ENCODE peak calls at places on chromosomes 13 and 19, in six cellular contexts. M, O, C, H, T and I are unnamed samples.

GRCh38 chr19:45901432-45901903 is 945 bp downstream of the MYPOP start:
- DNase-seq in M (no peak), O (no peak), C (peak), H (peak), T (no peak), I (no peak)

GRCh38 chr19:40190891-40191835 is at the start of gene MAP3K10:
- DNase-seq in M (no peak), O (peak), C (peak), H (peak), T (peak), I (peak)

GRCh38 chr13:27396252-27396846 is 28.1 kb upstream of the GTF3A start:
- DNase-seq in M (no peak), O (no peak), C (no peak), H (no peak), T (no peak), I (no peak)

GRCh38 chr19:33134571-33135041 is 2.7 kb downstream of the WDR88 start:
- DNase-seq in M (no peak), O (no peak), C (no peak), H (no peak), T (no peak), I (no peak)

GRCh38 chr13:32040689-32041088 is 9.1 kb downstream of the FRY start:
- DNase-seq in M (no peak), O (no peak), C (peak), H (no peak), T (no peak), I (no peak)

GRCh38 chr13:110592670-110593069 is 22.7 kb upstream of the NAXD start:
- DNase-seq in M (no peak), O (no peak), C (peak), H (no peak), T (no peak), I (peak)

GRCh38 chr13:27375686-27376326 is 48.6 kb upstream of the GTF3A start:
- DNase-seq in M (no peak), O (no peak), C (peak), H (peak), T (no peak), I (peak)

GRCh38 chr13:105908581-105908980 is 626.9 kb downstream of the EFNB2 start:
- DNase-seq in M (no peak), O (no peak), C (no peak), H (peak), T (no peak), I (no peak)

GRCh38 chr13:66399873-66400272 is 830.3 kb downstream of the PCDH9 start:
- DNase-seq in M (no peak), O (no peak), C (no peak), H (no peak), T (no peak), I (no peak)

GRCh38 chr13:110629735-110630134 is 14.4 kb downstream of the NAXD start:
- DNase-seq in M (no peak), O (no peak), C (no peak), H (no peak), T (no peak), I (no peak)

GRCh38 chr13:77507931-77508776 is 27.4 kb upstream of the SCEL start:
- DNase-seq in M (no peak), O (no peak), C (peak), H (no peak), T (no peak), I (peak)

GRCh38 chr19:12665281-12665573 is 1.3 kb downstream of the MAN2B1 start:
- DNase-seq in M (no peak), O (peak), C (no peak), H (peak), T (peak), I (no peak)

GRCh38 chr13:24097064-24097463 is 63.5 kb upstream of the SPATA13 start:
- DNase-seq in M (no peak), O (no peak), C (peak), H (peak), T (no peak), I (no peak)

GRCh38 chr13:84985860-84986259 is 813.4 kb downstream of the SLITRK6 start:
- DNase-seq in M (no peak), O (no peak), C (no peak), H (no peak), T (no peak), I (no peak)

GRCh38 chr19:5308471-5309437 is 31.9 kb downstream of the PTPRS start:
- DNase-seq in M (peak), O (no peak), C (peak), H (peak), T (peak), I (no peak)

GRCh38 chr13:102667023-102667422 is 27.8 kb downstream of the METTL21C start:
- DNase-seq in M (no peak), O (no peak), C (no peak), H (no peak), T (no peak), I (no peak)

GRCh38 chr13:106295971-106296370 is 239.5 kb downstream of the EFNB2 start:
- DNase-seq in M (no peak), O (no peak), C (no peak), H (peak), T (no peak), I (no peak)

GRCh38 chr13:52850396-52851152 is 2.1 kb upstream of the PCDH8 start:
- DNase-seq in M (peak), O (peak), C (peak), H (peak), T (peak), I (peak)

GRCh38 chr13:97583884-97584497 is 150.0 kb downstream of the RAP2A start:
- DNase-seq in M (no peak), O (no peak), C (no peak), H (no peak), T (no peak), I (no peak)

GRCh38 chr13:45327253-45327954 is 13.6 kb downstream of the TPT1 start:
- DNase-seq in M (no peak), O (no peak), C (no peak), H (peak), T (no peak), I (no peak)

GRCh38 chr19:4266253-4267000 is 12.6 kb upstream of the SHD start:
- DNase-seq in M (no peak), O (no peak), C (no peak), H (no peak), T (no peak), I (no peak)

GRCh38 chr19:1383014-1383310 is 745 bp upstream of the NDUFS7 start:
- DNase-seq in M (no peak), O (no peak), C (no peak), H (peak), T (no peak), I (peak)

GRCh38 chr13:98301721-98302120 is 124.7 kb upstream of the RNF113B start:
- DNase-seq in M (no peak), O (no peak), C (peak), H (no peak), T (no peak), I (no peak)

GRCh38 chr13:83350569-83350968 is 531.7 kb downstream of the SLITRK1 start:
- DNase-seq in M (no peak), O (no peak), C (peak), H (no peak), T (no peak), I (peak)

GRCh38 chr19:55355213-55355821 is 798 bp upstream of the COX6B2 start:
- DNase-seq in M (no peak), O (no peak), C (no peak), H (no peak), T (no peak), I (no peak)

GRCh38 chr13:28499579-28499978 is 4.7 kb upstream of the FLT1 start:
- DNase-seq in M (no peak), O (no peak), C (peak), H (no peak), T (no peak), I (no peak)

GRCh38 chr13:20359335-20359734 is 127.2 kb upstream of the GJB6 start:
- DNase-seq in M (no peak), O (no peak), C (peak), H (peak), T (no peak), I (peak)

GRCh38 chr13:110797230-110797877 is 83.9 kb downstream of the ING1 start:
- DNase-seq in M (no peak), O (no peak), C (no peak), H (no peak), T (no peak), I (no peak)

GRCh38 chr13:33723772-33724435 is 94.0 kb upstream of the RFC3 start:
- DNase-seq in M (peak), O (peak), C (peak), H (peak), T (peak), I (peak)

GRCh38 chr19:3683405-3683865 is 16.8 kb downstream of the PIP5K1C start:
- DNase-seq in M (no peak), O (no peak), C (no peak), H (no peak), T (no peak), I (no peak)

GRCh38 chr19:23665651-23666410 is 21.2 kb downstream of the ZNF675 start:
- DNase-seq in M (no peak), O (no peak), C (no peak), H (no peak), T (no peak), I (no peak)

GRCh38 chr13:113756441-113757097 is 2.5 kb upstream of the TMEM255B start:
- DNase-seq in M (no peak), O (no peak), C (peak), H (no peak), T (no peak), I (no peak)

GRCh38 chr13:111184685-111185401 is 69.7 kb downstream of the ARHGEF7 start:
- DNase-seq in M (no peak), O (no peak), C (no peak), H (peak), T (no peak), I (no peak)

GRCh38 chr13:35720290-35720689 is 243.8 kb upstream of the MAB21L1 start:
- DNase-seq in M (no peak), O (no peak), C (no peak), H (no peak), T (no peak), I (no peak)

GRCh38 chr13:66528903-66529576 is 701.1 kb downstream of the PCDH9 start:
- DNase-seq in M (no peak), O (no peak), C (no peak), H (no peak), T (no peak), I (no peak)

GRCh38 chr19:6412111-6412999 is 12.3 kb downstream of the KHSRP start:
- DNase-seq in M (no peak), O (no peak), C (no peak), H (peak), T (no peak), I (peak)
- TF ChIP-seq POLR2A in M (no peak), O (no peak), C (no peak), H (peak), T (no peak), I (no peak)

GRCh38 chr19:47756627-47756929 is 11.2 kb downstream of the NOP53 start:
- DNase-seq in M (no peak), O (no peak), C (no peak), H (no peak), T (no peak), I (no peak)

GRCh38 chr19:47755065-47755761 is 9.9 kb downstream of the NOP53 start:
- DNase-seq in M (no peak), O (no peak), C (no peak), H (no peak), T (no peak), I (no peak)

GRCh38 chr19:47756953-47757608 is 11.7 kb downstream of the NOP53 start:
- DNase-seq in M (no peak), O (no peak), C (no peak), H (peak), T (no peak), I (no peak)

GRCh38 chr19:47754206-47755064 is 9.1 kb downstream of the NOP53 start:
- DNase-seq in M (no peak), O (no peak), C (no peak), H (no peak), T (no peak), I (no peak)

DNA sequence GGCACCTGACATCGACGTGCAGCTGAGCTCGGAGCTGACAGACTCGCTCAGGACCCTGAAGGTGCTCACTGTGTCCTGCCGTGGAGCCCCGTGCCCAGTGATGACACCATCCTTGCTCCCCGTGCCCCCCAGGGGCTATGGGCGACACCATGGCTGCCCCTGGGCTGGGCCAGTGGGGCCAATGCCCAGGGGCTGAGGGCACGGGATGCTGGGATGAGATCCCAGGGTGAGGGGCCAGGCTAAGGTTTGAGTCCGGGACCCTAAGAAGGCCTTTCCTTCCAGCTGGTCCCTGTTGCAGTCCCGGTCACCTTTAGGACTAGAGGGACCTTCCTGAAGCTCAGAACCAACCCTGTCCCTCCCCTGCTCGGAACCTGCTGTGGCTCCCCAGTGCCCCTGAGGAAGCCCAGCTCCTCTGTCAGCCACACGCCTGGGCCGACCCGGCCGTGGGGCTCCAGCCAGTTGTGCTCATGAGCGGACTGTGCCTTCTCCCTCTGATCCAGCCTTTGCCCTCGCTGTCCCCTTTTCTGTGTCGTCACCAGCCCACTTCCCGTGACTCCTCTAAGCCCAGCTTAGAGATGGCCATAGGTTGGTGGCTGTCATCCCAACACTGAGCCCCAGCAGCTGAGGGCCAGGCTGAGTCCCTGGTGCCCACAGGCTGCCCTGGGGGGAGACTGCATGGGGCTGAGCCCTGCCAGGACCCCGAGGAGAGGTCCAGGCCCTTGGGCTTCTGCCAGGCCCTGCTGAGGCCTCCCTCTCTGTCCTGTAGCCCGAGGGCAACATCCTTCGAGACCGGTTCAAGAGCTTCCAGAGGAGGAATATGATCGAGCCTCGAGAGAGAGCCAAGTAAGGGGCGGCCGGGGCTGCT is 10.6 kb downstream of the NOP53 start:
- DNase-seq in M (no peak), O (no peak), C (no peak), H (peak), T (no peak), I (no peak)
- TF ChIP-seq POLR2A in M (no peak), O (no peak), C (no peak), H (no peak), T (no peak), I (no peak)

GRCh38 chr13:49580980-49581680 is 4.2 kb downstream of the RCBTB1 start:
- DNase-seq in M (no peak), O (no peak), C (no peak), H (no peak), T (no peak), I (no peak)

GRCh38 chr13:49586717-49587116 is 1.4 kb upstream of the RCBTB1 start:
- DNase-seq in M (no peak), O (no peak), C (no peak), H (no peak), T (no peak), I (no peak)

GRCh38 chr13:49584771-49585182 is 581 bp downstream of the RCBTB1 start:
- DNase-seq in M (no peak), O (no peak), C (peak), H (peak), T (no peak), I (no peak)

GRCh38 chr13:49587311-49587847 is 2.0 kb upstream of the RCBTB1 start:
- DNase-seq in M (no peak), O (no peak), C (peak), H (no peak), T (no peak), I (peak)

DNA sequence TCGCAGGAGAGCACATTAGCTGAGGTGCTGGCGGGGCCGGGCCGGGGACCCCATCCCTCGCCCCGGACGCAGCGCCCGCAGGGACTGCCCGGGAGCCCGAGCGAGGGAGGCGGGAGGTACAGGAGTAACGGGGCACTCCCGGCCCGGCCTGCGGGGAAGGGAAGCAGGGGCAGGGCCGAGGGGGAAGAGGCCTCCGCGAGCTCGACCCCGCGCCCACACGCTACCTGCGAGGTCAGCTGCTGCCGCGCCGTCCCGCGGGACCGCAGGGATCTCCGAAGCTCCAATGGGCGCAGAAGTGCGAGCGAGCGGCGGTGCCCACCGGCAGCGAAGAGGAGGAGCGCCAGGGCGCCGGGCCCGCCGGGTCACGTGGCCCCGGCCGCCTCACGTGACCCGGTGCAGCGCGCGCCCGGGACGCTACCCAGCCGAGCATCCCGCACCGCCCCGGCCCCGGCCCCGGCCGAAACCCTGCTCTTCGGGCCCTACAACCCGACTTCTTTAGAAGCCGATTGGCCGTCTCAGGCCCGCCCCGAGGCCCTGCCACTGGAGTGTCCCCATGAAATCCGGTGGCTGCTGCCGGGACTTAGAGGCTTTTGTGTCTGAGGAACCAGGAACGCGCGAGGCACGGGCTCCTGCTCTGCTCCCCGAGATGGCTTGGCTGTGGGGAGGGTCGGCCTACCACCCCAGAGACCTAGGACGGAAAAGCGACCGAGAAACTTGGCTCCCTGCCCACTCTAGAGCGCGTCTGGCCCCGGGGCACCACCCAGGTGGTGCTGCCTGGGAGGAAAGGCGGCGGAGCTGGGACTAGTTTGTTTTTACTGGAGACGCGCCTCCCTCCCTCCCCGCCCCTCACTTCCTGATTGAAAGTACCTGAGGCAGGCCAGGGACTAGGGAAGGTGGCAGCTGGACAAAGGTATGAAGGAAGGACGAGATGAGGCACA is at the start of gene RCBTB1:
- DNase-seq in M (peak), O (peak), C (peak), H (peak), T (peak), I (peak)
- TF ChIP-seq POLR2A in M (no peak), O (no peak), C (no peak), H (peak), T (peak), I (peak)

GRCh38 chr19:7515471-7516226 is at the start of gene ZNF358:
- DNase-seq in M (no peak), O (peak), C (peak), H (peak), T (peak), I (peak)

GRCh38 chr19:7509625-7510024 is 6.3 kb upstream of the ZNF358 start:
- DNase-seq in M (no peak), O (no peak), C (no peak), H (peak), T (no peak), I (no peak)

GRCh38 chr19:7513809-7514642 is 1.9 kb upstream of the ZNF358 start:
- DNase-seq in M (no peak), O (no peak), C (no peak), H (no peak), T (no peak), I (no peak)

GRCh38 chr19:7515091-7515470 is 822 bp upstream of the ZNF358 start:
- DNase-seq in M (no peak), O (no peak), C (peak), H (no peak), T (no peak), I (no peak)

DNA sequence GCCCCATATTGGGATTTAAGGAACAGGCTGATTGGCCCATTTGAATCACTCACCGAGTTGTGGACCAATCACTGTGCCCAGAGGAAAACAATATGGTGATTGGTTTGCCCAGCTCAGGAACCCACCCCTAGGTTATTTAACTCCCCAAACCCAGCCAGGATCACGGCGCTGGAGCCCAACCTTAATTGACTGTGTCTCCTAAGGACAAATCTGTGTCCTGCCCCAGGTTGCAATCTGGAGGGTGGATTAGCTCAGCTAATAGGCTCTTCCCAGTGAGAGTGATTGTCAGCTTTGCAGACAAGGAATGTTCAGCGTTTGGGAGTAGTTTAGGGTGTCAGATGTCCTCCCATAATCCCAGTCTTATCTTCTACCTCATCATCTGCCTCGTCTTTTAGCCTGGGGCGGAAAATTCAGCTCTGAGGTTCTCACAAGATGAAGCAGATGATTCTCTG is 3.5 kb upstream of the ZNF358 start:
- DNase-seq in M (no peak), O (no peak), C (no peak), H (no peak), T (no peak), I (no peak)
- TF ChIP-seq POLR2A in M (no peak), O (no peak), C (no peak), H (no peak), T (no peak), I (no peak)

GRCh38 chr19:41861846-41862245 is 1.8 kb downstream of the RPS19 start:
- DNase-seq in M (no peak), O (no peak), C (no peak), H (no peak), T (no peak), I (no peak)

GRCh38 chr19:41866284-41866683 is 6.2 kb downstream of the RPS19 start:
- DNase-seq in M (no peak), O (no peak), C (no peak), H (no peak), T (no peak), I (no peak)

GRCh38 chr19:41862445-41862986 is 2.5 kb downstream of the RPS19 start:
- DNase-seq in M (no peak), O (no peak), C (no peak), H (no peak), T (no peak), I (no peak)

GRCh38 chr19:41863209-41863931 is 3.3 kb downstream of the RPS19 start:
- DNase-seq in M (no peak), O (no peak), C (no peak), H (peak), T (no peak), I (no peak)

GRCh38 chr19:41864374-41864773 is 4.3 kb downstream of the RPS19 start:
- DNase-seq in M (no peak), O (no peak), C (no peak), H (no peak), T (no peak), I (no peak)
- TF ChIP-seq POLR2A in M (no peak), O (no peak), C (no peak), H (no peak), T (no peak), I (no peak)

GRCh38 chr19:11339254-11340098 is at the start of gene RAB3D:
- DNase-seq in M (peak), O (peak), C (peak), H (peak), T (peak), I (peak)
- TF ChIP-seq POLR2A in M (peak), O (no peak), C (no peak), H (peak), T (peak), I (peak)